ENCODE peak calls at places on chromosomes 7 and 10, in seven cellular contexts. I is DMS153; F is left ventricle myocardium inferior; S is stromal cell of bone marrow; P is NCI-H510A treated with DMSO at 0.1 percent for 48 hours; G is MCF 10A; E is activated CD8-positive, alpha-beta memory T cell treated with anti-CD3 and anti-CD28 coated beads, Interleukin-2, amount 50 U/mL, for 48 hours. Q is an unnamed sample.

GRCh38 chr10:50224330-50224952 is 26.9 kb downstream of the ASAH2 start:
- DNase-seq in G (peak), F (no peak), E (no peak), S (peak), P (peak), I (peak), Q (peak)

GRCh38 chr10:113111900-113112853 is 162.1 kb downstream of the TCF7L2 start:
- DNase-seq in S (peak), P (peak), G (peak), E (no peak), F (no peak), I (peak), Q (no peak)

GRCh38 chr10:103564799-103565365 is 71.4 kb downstream of the NEURL1 start:
- DNase-seq in P (peak), I (no peak), E (peak), F (no peak), S (no peak), G (peak), Q (peak)

GRCh38 chr10:115932099-115932498 is 340.9 kb downstream of the GFRA1 start:
- DNase-seq in F (no peak), I (no peak), G (no peak), E (no peak), S (no peak), P (no peak), Q (no peak)

GRCh38 chr7:815284-816216 is 16.7 kb upstream of the SUN1 start:
- DNase-seq in G (no peak), I (peak), F (no peak), E (peak), P (no peak), S (no peak), Q (peak)

GRCh38 chr10:11714750-11715365 is 27.3 kb upstream of the ECHDC3 start:
- DNase-seq in F (no peak), S (no peak), P (no peak), E (no peak), I (no peak), G (no peak), Q (no peak)

GRCh38 chr7:151611878-151612277 is 92.2 kb upstream of the RHEB start:
- DNase-seq in F (no peak), E (no peak), G (no peak), I (no peak), S (no peak), P (no peak), Q (no peak)

GRCh38 chr10:78250313-78251040 is 216.8 kb downstream of the RPS24 start:
- DNase-seq in F (no peak), I (no peak), P (peak), S (no peak), G (no peak), E (no peak), Q (no peak)

Q was measured in NCI-H146.